ENCODE peak calls at places on chromosomes 5 and 9, in seven cellular contexts. G, V, J, S, K, X and O are unnamed samples. For H3K4me1, the result is how much of the 10 kb centered on the place peaks cover.

GRCh38 chr5:149404746-149405549 is 25.9 kb upstream of the IL17B start:
- DNase-seq in G (peak), V (no peak), J (no peak), S (peak), K (no peak), X (no peak), O (no peak)

GRCh38 chr5:29939988-29940387 is 1253.5 kb upstream of the CDH6 start:
- DNase-seq in G (no peak), V (no peak), J (no peak), S (no peak), K (no peak), X (no peak), O (no peak)

GRCh38 chr5:181035991-181036815 is 3.9 kb upstream of the BTNL9 start:
- DNase-seq in G (no peak), V (peak), J (no peak), S (no peak), K (no peak), X (no peak), O (no peak)

GRCh38 chr9:37943329-37944265 is 39.7 kb upstream of the SLC25A51 start:
- DNase-seq in G (peak), V (peak), J (no peak), S (no peak), K (peak), X (peak), O (no peak)

GRCh38 chr5:39115644-39116346 is 41.6 kb upstream of the RICTOR start:
- DNase-seq in G (no peak), V (no peak), J (no peak), S (no peak), K (no peak), X (no peak), O (no peak)

GRCh38 chr9:102206432-102206831 is 468.0 kb upstream of the GRIN3A start:
- DNase-seq in G (no peak), V (no peak), J (no peak), S (no peak), K (no peak), X (no peak), O (no peak)

GRCh38 chr5:164861610-164862009 is 1356.2 kb downstream of the MAT2B start:
- DNase-seq in G (no peak), V (no peak), J (no peak), S (no peak), K (no peak), X (no peak), O (no peak)

GRCh38 chr5:61409568-61409967 is 77.5 kb downstream of the ZSWIM6 start:
- DNase-seq in G (peak), V (no peak), J (no peak), S (peak), K (no peak), X (no peak), O (peak)

GRCh38 chr9:125493861-125494554 is 213.0 kb downstream of the MAPKAP1 start:
- DNase-seq in G (no peak), V (no peak), J (no peak), S (no peak), K (no peak), X (no peak), O (peak)

GRCh38 chr5:66805514-66806430 is 209.6 kb downstream of the MAST4 start:
- DNase-seq in G (no peak), V (no peak), J (no peak), S (no peak), K (no peak), X (no peak), O (no peak)

GRCh38 chr9:136848393-136849037 is 694 bp upstream of the PHPT1 start:
- DNase-seq in G (peak), V (no peak), J (peak), S (peak), K (no peak), X (peak), O (peak)

GRCh38 chr9:114745108-114745848 is 60.6 kb downstream of the TNFSF15 start:
- DNase-seq in G (peak), V (no peak), J (no peak), S (no peak), K (no peak), X (no peak), O (no peak)

GRCh38 chr9:120358877-120359276 is 221.1 kb downstream of the CDK5RAP2 start:
- DNase-seq in G (no peak), V (no peak), J (no peak), S (no peak), K (no peak), X (no peak), O (no peak)

GRCh38 chr9:120877276-120878034 is 467 bp upstream of the PHF19 start:
- DNase-seq in G (peak), V (no peak), J (peak), S (peak), K (no peak), X (peak), O (peak)

DNA sequence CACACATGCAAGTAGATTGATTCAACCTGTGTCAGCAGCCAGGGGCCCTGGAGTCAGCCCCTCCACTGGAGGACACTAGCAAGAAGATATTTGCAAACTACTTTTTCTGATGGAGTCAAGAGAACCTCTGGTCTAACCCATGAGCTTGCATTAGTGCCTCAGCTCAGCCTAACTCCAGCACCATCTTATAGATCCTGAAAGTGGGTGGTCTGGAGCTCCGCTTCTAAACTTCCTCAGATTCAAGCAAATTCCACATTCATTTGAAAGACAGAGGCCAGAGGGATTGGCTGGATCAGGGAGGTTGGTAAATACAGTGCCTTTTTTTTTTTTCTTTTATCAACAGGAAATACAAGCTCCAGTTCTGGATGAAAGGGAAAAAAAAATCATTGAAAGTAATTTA is 99.9 kb downstream of the ENC1 start:
- DNase-seq in G (peak), V (no peak), J (no peak), S (no peak), K (no peak), X (no peak), O (no peak)
- H3K4me1 ChIP-seq in G (under half), V (under half), J (under half), S (under half), K (under half), X (under half), O (under half)

DNA sequence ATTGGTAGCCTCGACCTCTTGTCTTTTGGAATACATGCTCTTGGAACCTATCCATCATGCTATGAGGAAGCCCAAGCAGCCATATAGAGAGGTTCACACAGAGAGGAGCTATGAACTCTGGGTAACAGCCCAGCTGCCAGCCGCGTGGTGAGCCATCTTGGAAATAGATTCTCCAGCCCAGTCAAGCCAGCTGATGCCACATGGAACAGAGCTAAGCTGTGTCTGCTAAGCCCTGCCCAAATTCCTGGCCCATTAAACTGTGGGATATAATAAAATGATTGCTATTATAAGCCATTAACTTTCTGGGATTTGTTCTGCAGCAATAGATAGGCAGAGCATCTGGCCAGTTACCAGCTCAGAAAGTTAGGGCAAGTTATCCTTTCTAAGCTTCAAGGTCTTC is 4.9 kb upstream of the PRUNE2 start:
- DNase-seq in G (no peak), V (no peak), J (no peak), S (no peak), K (no peak), X (no peak), O (no peak)
- TF ChIP-seq CTCF in G (no peak), V (no peak), J (no peak), S (no peak), K (no peak), X (no peak), O (no peak)

GRCh38 chr9:96875460-96876142 is 21.3 kb upstream of the ZNF782 start:
- DNase-seq in G (peak), V (no peak), J (peak), S (peak), K (peak), X (peak), O (no peak)
- H3K27ac ChIP-seq in G (no peak), V (peak), J (peak), S (peak), K (peak), X (no peak), O (peak)

GRCh38 chr9:35511453-35511852 is 21.5 kb downstream of the RUSC2 start:
- DNase-seq in G (no peak), V (no peak), J (no peak), S (no peak), K (no peak), X (no peak), O (no peak)

GRCh38 chr9:35510745-35511428 is 21.0 kb downstream of the RUSC2 start:
- DNase-seq in G (peak), V (peak), J (peak), S (peak), K (peak), X (peak), O (peak)

GRCh38 chr9:35506359-35506758 is 16.4 kb downstream of the RUSC2 start:
- DNase-seq in G (no peak), V (no peak), J (no peak), S (no peak), K (no peak), X (no peak), O (no peak)

GRCh38 chr9:35508069-35508468 is 18.2 kb downstream of the RUSC2 start:
- DNase-seq in G (no peak), V (no peak), J (no peak), S (no peak), K (no peak), X (no peak), O (no peak)

DNA sequence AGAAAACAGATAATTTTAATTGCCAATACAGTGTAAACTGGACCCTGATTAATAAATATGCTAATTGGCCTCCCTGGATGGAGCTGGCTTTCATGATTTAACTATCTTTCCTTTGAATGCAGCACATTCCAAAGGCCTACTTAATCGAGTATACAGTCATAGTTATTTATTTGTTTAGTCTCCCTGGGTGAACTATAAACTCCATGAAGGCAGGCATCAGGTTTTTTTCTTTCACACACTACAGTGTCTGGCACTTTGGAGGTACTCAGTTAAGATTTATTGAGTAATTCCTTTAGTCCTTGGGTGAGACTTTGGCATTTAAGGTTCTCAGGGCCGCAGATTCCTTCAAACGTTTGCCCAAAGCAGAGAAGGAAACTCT is 20.4 kb downstream of the RUSC2 start:
- DNase-seq in G (no peak), V (no peak), J (no peak), S (no peak), K (no peak), X (no peak), O (no peak)
- H3K4me1 ChIP-seq in G (under half), V (under half), J (half or more), S (under half), K (under half), X (under half), O (under half)

GRCh38 chr5:108748354-108749129 is 845 bp downstream of the FER start:
- DNase-seq in G (peak), V (peak), J (peak), S (peak), K (peak), X (peak), O (peak)
- TF ChIP-seq CTCF in G (peak), V (no peak), J (peak), S (peak), K (peak), X (no peak), O (peak)

GRCh38 chr9:92650839-92651621 is 18.9 kb downstream of the IPPK start:
- DNase-seq in G (peak), V (no peak), J (peak), S (peak), K (no peak), X (no peak), O (no peak)
- H3K27ac ChIP-seq in G (peak), V (no peak), J (peak), S (no peak), K (no peak), X (no peak), O (no peak)